ENCODE peak calls at places on chromosomes 4 and X, in seven cellular contexts. One of them, this sample, is unnamed.

GRCh38 chr4:152310223-152310622 is 225.7 kb downstream of the FBXW7 start:
- DNase-seq in heart right ventricle: no peak
- DNase-seq in lung: no peak
- DNase-seq in choroid plexus epithelial cell: peak; percentile 73
- DNase-seq in lower lobe of right lung: no peak
- DNase-seq in upper lobe of right lung: no peak
- DNase-seq in A673: no peak
- DNase-seq in this sample: no peak

GRCh38 chrX:1093112-1093511 is 119.3 kb downstream of the CRLF2 start:
- DNase-seq in heart right ventricle: no peak
- DNase-seq in lung: no peak
- DNase-seq in choroid plexus epithelial cell: no peak
- DNase-seq in lower lobe of right lung: no peak
- DNase-seq in upper lobe of right lung: no peak
- DNase-seq in A673: no peak
- DNase-seq in this sample: no peak

GRCh38 chr4:52560844-52561280 is 98.2 kb downstream of the USP46 start:
- DNase-seq in heart right ventricle: no peak
- DNase-seq in lung: no peak
- DNase-seq in choroid plexus epithelial cell: peak; percentile 52
- DNase-seq in lower lobe of right lung: no peak
- DNase-seq in upper lobe of right lung: no peak
- DNase-seq in A673: no peak
- DNase-seq in this sample: no peak

GRCh38 chrX:39491548-39492297 is 606.0 kb downstream of the BCOR start:
- DNase-seq in heart right ventricle: no peak
- DNase-seq in lung: no peak
- DNase-seq in choroid plexus epithelial cell: no peak
- DNase-seq in lower lobe of right lung: no peak
- DNase-seq in upper lobe of right lung: no peak
- DNase-seq in A673: no peak
- DNase-seq in this sample: no peak

GRCh38 chr4:182014989-182015388 is 228.2 kb upstream of the TENM3 start:
- DNase-seq in heart right ventricle: no peak
- DNase-seq in lung: no peak
- DNase-seq in choroid plexus epithelial cell: no peak
- DNase-seq in lower lobe of right lung: no peak
- DNase-seq in upper lobe of right lung: no peak
- DNase-seq in A673: no peak
- DNase-seq in this sample: no peak

GRCh38 chr4:148854203-148854602 is 412.0 kb upstream of the NR3C2 start:
- DNase-seq in heart right ventricle: no peak
- DNase-seq in lung: no peak
- DNase-seq in choroid plexus epithelial cell: no peak
- DNase-seq in lower lobe of right lung: no peak
- DNase-seq in upper lobe of right lung: no peak
- DNase-seq in A673: no peak
- DNase-seq in this sample: no peak

GRCh38 chr4:159077702-159078495 is 25.0 kb upstream of the RAPGEF2 start:
- DNase-seq in heart right ventricle: no peak
- DNase-seq in lung: no peak
- DNase-seq in choroid plexus epithelial cell: peak; percentile 72
- DNase-seq in lower lobe of right lung: no peak
- DNase-seq in upper lobe of right lung: no peak
- DNase-seq in A673: peak; percentile 76
- DNase-seq in this sample: no peak

GRCh38 chr4:124266706-124267105 is 445.8 kb downstream of the ANKRD50 start:
- DNase-seq in heart right ventricle: no peak
- DNase-seq in lung: no peak
- DNase-seq in choroid plexus epithelial cell: no peak
- DNase-seq in lower lobe of right lung: no peak
- DNase-seq in upper lobe of right lung: no peak
- DNase-seq in A673: no peak
- DNase-seq in this sample: no peak

GRCh38 chr4:99234331-99235010 is 15.4 kb upstream of the ADH6 start:
- DNase-seq in heart right ventricle: no peak
- DNase-seq in lung: no peak
- DNase-seq in choroid plexus epithelial cell: no peak
- DNase-seq in lower lobe of right lung: no peak
- DNase-seq in upper lobe of right lung: no peak
- DNase-seq in A673: no peak
- DNase-seq in this sample: no peak

GRCh38 chr4:22091351-22091731 is 142.8 kb upstream of the KCNIP4 start:
- DNase-seq in heart right ventricle: no peak
- DNase-seq in lung: no peak
- DNase-seq in choroid plexus epithelial cell: no peak
- DNase-seq in lower lobe of right lung: no peak
- DNase-seq in upper lobe of right lung: no peak
- DNase-seq in A673: no peak
- DNase-seq in this sample: no peak

GRCh38 chrX:11100281-11101035 is 10.7 kb upstream of the HCCS start:
- DNase-seq in heart right ventricle: no peak
- DNase-seq in lung: no peak
- DNase-seq in choroid plexus epithelial cell: peak; percentile 75
- DNase-seq in lower lobe of right lung: no peak
- DNase-seq in upper lobe of right lung: no peak
- DNase-seq in A673: peak; percentile 55
- DNase-seq in this sample: peak; percentile 33

GRCh38 chrX:14694631-14695030 is 165.3 kb downstream of the GLRA2 start:
- DNase-seq in heart right ventricle: no peak
- DNase-seq in lung: no peak
- DNase-seq in choroid plexus epithelial cell: peak; percentile 45
- DNase-seq in lower lobe of right lung: no peak
- DNase-seq in upper lobe of right lung: no peak
- DNase-seq in A673: no peak
- DNase-seq in this sample: no peak

GRCh38 chr4:181582595-181582994 is 660.6 kb upstream of the TENM3 start:
- DNase-seq in heart right ventricle: no peak
- DNase-seq in lung: no peak
- DNase-seq in choroid plexus epithelial cell: no peak
- DNase-seq in lower lobe of right lung: no peak
- DNase-seq in upper lobe of right lung: no peak
- DNase-seq in A673: peak; percentile 40
- DNase-seq in this sample: no peak

GRCh38 chr4:8643986-8644385 is 51.4 kb downstream of the CPZ start:
- DNase-seq in heart right ventricle: no peak
- DNase-seq in lung: no peak
- DNase-seq in choroid plexus epithelial cell: no peak
- DNase-seq in lower lobe of right lung: peak; percentile 30
- DNase-seq in upper lobe of right lung: peak; percentile 53
- DNase-seq in A673: no peak
- DNase-seq in this sample: no peak

GRCh38 chrX:13029831-13030771 is 14.3 kb downstream of the FAM9C start:
- DNase-seq in heart right ventricle: no peak
- DNase-seq in lung: no peak
- DNase-seq in choroid plexus epithelial cell: peak; percentile 39
- DNase-seq in lower lobe of right lung: no peak
- DNase-seq in upper lobe of right lung: no peak
- DNase-seq in A673: peak; percentile 50
- DNase-seq in this sample: no peak

GRCh38 chr4:170339522-170339921 is 249.8 kb upstream of the AADAT start:
- DNase-seq in heart right ventricle: no peak
- DNase-seq in lung: no peak
- DNase-seq in choroid plexus epithelial cell: no peak
- DNase-seq in lower lobe of right lung: no peak
- DNase-seq in upper lobe of right lung: no peak
- DNase-seq in A673: no peak
- DNase-seq in this sample: no peak

GRCh38 chr4:112253382-112254000 is 21.9 kb downstream of the AP1AR start:
- DNase-seq in heart right ventricle: no peak
- DNase-seq in lung: no peak
- DNase-seq in choroid plexus epithelial cell: peak; percentile 66
- DNase-seq in lower lobe of right lung: no peak
- DNase-seq in upper lobe of right lung: no peak
- DNase-seq in A673: no peak
- DNase-seq in this sample: no peak

GRCh38 chr4:145731026-145731425 is 51.1 kb downstream of the C4orf51 start:
- DNase-seq in heart right ventricle: no peak
- DNase-seq in lung: no peak
- DNase-seq in choroid plexus epithelial cell: peak; percentile 45
- DNase-seq in lower lobe of right lung: no peak
- DNase-seq in upper lobe of right lung: no peak
- DNase-seq in A673: peak; percentile 63
- DNase-seq in this sample: no peak

GRCh38 chr4:76640252-76640925 is 205.4 kb downstream of the SHROOM3 start:
- DNase-seq in heart right ventricle: no peak
- DNase-seq in lung: peak; percentile 81
- DNase-seq in choroid plexus epithelial cell: no peak
- DNase-seq in lower lobe of right lung: peak; percentile 77
- DNase-seq in upper lobe of right lung: peak; percentile 79
- DNase-seq in A673: no peak
- DNase-seq in this sample: no peak

GRCh38 chr4:166957451-166957850 is 276.8 kb downstream of the SPOCK3 start:
- DNase-seq in heart right ventricle: no peak
- DNase-seq in lung: no peak
- DNase-seq in choroid plexus epithelial cell: no peak
- DNase-seq in lower lobe of right lung: no peak
- DNase-seq in upper lobe of right lung: no peak
- DNase-seq in A673: no peak
- DNase-seq in this sample: no peak

GRCh38 chr4:168028970-168029610 is 63.2 kb upstream of the ANXA10 start:
- DNase-seq in heart right ventricle: no peak
- DNase-seq in lung: no peak
- DNase-seq in choroid plexus epithelial cell: no peak
- DNase-seq in lower lobe of right lung: no peak
- DNase-seq in upper lobe of right lung: no peak
- DNase-seq in A673: peak; percentile 35
- DNase-seq in this sample: no peak

DNA sequence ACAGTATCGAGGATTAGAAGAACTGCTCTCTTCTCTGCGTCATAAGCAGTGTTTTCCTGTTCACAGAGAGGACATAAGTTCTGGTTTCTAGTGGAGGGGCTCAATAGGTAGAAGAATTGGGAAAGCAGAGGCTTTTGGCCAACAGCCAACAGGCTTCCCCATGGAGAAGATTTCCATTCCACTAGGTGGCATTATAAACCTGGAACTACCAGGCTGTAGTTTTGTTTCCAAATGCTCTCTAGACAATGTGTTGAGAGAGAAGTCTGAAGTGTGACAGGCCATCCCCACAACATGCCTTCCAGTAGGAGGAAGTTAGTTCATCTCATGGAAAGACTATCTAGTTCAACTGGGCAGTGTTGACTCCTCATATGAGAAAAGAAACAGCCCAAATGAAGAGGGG is 63.8 kb upstream of the ANXA10 start:
- DNase-seq in heart right ventricle: no peak
- DNase-seq in lung: no peak
- DNase-seq in choroid plexus epithelial cell: peak; percentile 28
- DNase-seq in lower lobe of right lung: no peak
- DNase-seq in upper lobe of right lung: no peak
- DNase-seq in A673: peak; percentile 47
- DNase-seq in this sample: no peak
- TF ChIP-seq CTCF in heart right ventricle: peak; percentile 9
- TF ChIP-seq CTCF in lung: no peak
- TF ChIP-seq CTCF in choroid plexus epithelial cell: peak; percentile 31
- TF ChIP-seq CTCF in lower lobe of right lung: no peak
- TF ChIP-seq CTCF in upper lobe of right lung: no peak
- TF ChIP-seq CTCF in A673: peak; percentile 30
- TF ChIP-seq CTCF in this sample: no peak

GRCh38 chrX:73262991-73263390 is 48.3 kb upstream of the NAP1L2 start:
- DNase-seq in heart right ventricle: no peak
- DNase-seq in lung: no peak
- DNase-seq in choroid plexus epithelial cell: peak; percentile 4
- DNase-seq in lower lobe of right lung: no peak
- DNase-seq in upper lobe of right lung: no peak
- DNase-seq in A673: peak; percentile 45
- DNase-seq in this sample: no peak
- TF ChIP-seq CTCF in heart right ventricle: peak; percentile 32
- TF ChIP-seq CTCF in lung: no peak
- TF ChIP-seq CTCF in choroid plexus epithelial cell: peak; percentile 4
- TF ChIP-seq CTCF in lower lobe of right lung: no peak
- TF ChIP-seq CTCF in upper lobe of right lung: no peak
- TF ChIP-seq CTCF in A673: peak; percentile 42
- TF ChIP-seq CTCF in this sample: no peak

GRCh38 chr4:119788334-119789266 is 160.0 kb upstream of the PDE5A start:
- DNase-seq in heart right ventricle: no peak
- DNase-seq in lung: no peak
- DNase-seq in choroid plexus epithelial cell: peak; percentile 6
- DNase-seq in lower lobe of right lung: no peak
- DNase-seq in upper lobe of right lung: no peak
- DNase-seq in A673: no peak
- DNase-seq in this sample: no peak

GRCh38 chr4:119783200-119783978 is 154.8 kb upstream of the PDE5A start:
- DNase-seq in heart right ventricle: no peak
- DNase-seq in lung: no peak
- DNase-seq in choroid plexus epithelial cell: no peak
- DNase-seq in lower lobe of right lung: no peak
- DNase-seq in upper lobe of right lung: no peak
- DNase-seq in A673: no peak
- DNase-seq in this sample: no peak

GRCh38 chr4:119781044-119781443 is 152.4 kb upstream of the PDE5A start:
- DNase-seq in heart right ventricle: no peak
- DNase-seq in lung: no peak
- DNase-seq in choroid plexus epithelial cell: no peak
- DNase-seq in lower lobe of right lung: no peak
- DNase-seq in upper lobe of right lung: no peak
- DNase-seq in A673: no peak
- DNase-seq in this sample: no peak

GRCh38 chr4:119785963-119786362 is 157.4 kb upstream of the PDE5A start:
- DNase-seq in heart right ventricle: no peak
- DNase-seq in lung: no peak
- DNase-seq in choroid plexus epithelial cell: peak; percentile 67
- DNase-seq in lower lobe of right lung: no peak
- DNase-seq in upper lobe of right lung: no peak
- DNase-seq in A673: no peak
- DNase-seq in this sample: no peak
- TF ChIP-seq CTCF in heart right ventricle: peak; percentile 53
- TF ChIP-seq CTCF in lung: no peak
- TF ChIP-seq CTCF in choroid plexus epithelial cell: peak; percentile 62
- TF ChIP-seq CTCF in lower lobe of right lung: peak; percentile 44
- TF ChIP-seq CTCF in upper lobe of right lung: peak; percentile 39
- TF ChIP-seq CTCF in A673: no peak
- TF ChIP-seq CTCF in this sample: no peak

GRCh38 chrX:48826135-48826875 is at the start of gene ERAS:
- DNase-seq in heart right ventricle: no peak
- DNase-seq in lung: no peak
- DNase-seq in choroid plexus epithelial cell: no peak
- DNase-seq in lower lobe of right lung: no peak
- DNase-seq in upper lobe of right lung: no peak
- DNase-seq in A673: no peak
- DNase-seq in this sample: no peak
- TF ChIP-seq CTCF in heart right ventricle: no peak
- TF ChIP-seq CTCF in lung: no peak
- TF ChIP-seq CTCF in choroid plexus epithelial cell: no peak
- TF ChIP-seq CTCF in lower lobe of right lung: no peak
- TF ChIP-seq CTCF in upper lobe of right lung: no peak
- TF ChIP-seq CTCF in A673: no peak
- TF ChIP-seq CTCF in this sample: no peak

This sample was measured in tibial nerve.